ENCODE peak calls at places on chromosomes 1 and 21, in eight cellular contexts. One of them, this sample, is unnamed.

GRCh38 chr1:53135735-53136114 is 6.7 kb downstream of the SLC1A7 start:
- DNase-seq in A549: peak; percentile 28
- DNase-seq in testis: no peak
- DNase-seq in epithelial cell of esophagus: no peak
- DNase-seq in heart left ventricle: no peak
- DNase-seq in WERI-Rb-1: no peak
- DNase-seq in spleen: peak; percentile 27
- DNase-seq in psoas muscle: no peak
- DNase-seq in this sample: no peak

GRCh38 chr1:221284028-221284427 is 404.8 kb downstream of the HLX start:
- DNase-seq in epithelial cell of esophagus: peak; percentile 91
- DNase-seq in WERI-Rb-1: no peak
- DNase-seq in heart left ventricle: no peak
- DNase-seq in spleen: no peak
- DNase-seq in A549: no peak
- DNase-seq in testis: no peak
- DNase-seq in psoas muscle: no peak
- DNase-seq in this sample: peak; percentile 15

GRCh38 chr1:56576880-56577858 is 2.2 kb downstream of the PLPP3 start:
- DNase-seq in psoas muscle: no peak
- DNase-seq in heart left ventricle: peak; percentile 28
- DNase-seq in testis: peak; percentile 30
- DNase-seq in spleen: no peak
- DNase-seq in A549: peak; percentile 26
- DNase-seq in WERI-Rb-1: peak; percentile 11
- DNase-seq in epithelial cell of esophagus: peak; percentile 37
- DNase-seq in this sample: no peak

GRCh38 chr21:34771512-34772028 is 102.8 kb downstream of the CLIC6 start:
- DNase-seq in testis: no peak
- DNase-seq in WERI-Rb-1: no peak
- DNase-seq in epithelial cell of esophagus: peak; percentile 93
- DNase-seq in A549: peak; percentile 57
- DNase-seq in spleen: no peak
- DNase-seq in psoas muscle: no peak
- DNase-seq in heart left ventricle: no peak
- DNase-seq in this sample: no peak

GRCh38 chr1:14786104-14786675 is 187.7 kb downstream of the KAZN start:
- DNase-seq in spleen: peak; percentile 29
- DNase-seq in epithelial cell of esophagus: no peak
- DNase-seq in testis: no peak
- DNase-seq in psoas muscle: no peak
- DNase-seq in WERI-Rb-1: no peak
- DNase-seq in heart left ventricle: no peak
- DNase-seq in A549: no peak
- DNase-seq in this sample: no peak

GRCh38 chr1:201916649-201917249 is 28.1 kb downstream of the SHISA4 start:
- DNase-seq in WERI-Rb-1: no peak
- DNase-seq in epithelial cell of esophagus: peak; percentile 42
- DNase-seq in testis: peak; percentile 68
- DNase-seq in spleen: no peak
- DNase-seq in psoas muscle: peak; percentile 74
- DNase-seq in heart left ventricle: peak; percentile 70
- DNase-seq in A549: peak; percentile 85
- DNase-seq in this sample: peak; percentile 72

GRCh38 chr1:7117599-7118281 is 332.5 kb downstream of the CAMTA1 start:
- DNase-seq in heart left ventricle: no peak
- DNase-seq in epithelial cell of esophagus: peak; percentile 91
- DNase-seq in spleen: no peak
- DNase-seq in A549: peak; percentile 55
- DNase-seq in testis: no peak
- DNase-seq in psoas muscle: peak; percentile 16
- DNase-seq in WERI-Rb-1: no peak
- DNase-seq in this sample: peak; percentile 75

GRCh38 chr1:223186800-223187199 is 43.8 kb upstream of the TLR5 start:
- DNase-seq in WERI-Rb-1: no peak
- DNase-seq in testis: no peak
- DNase-seq in psoas muscle: no peak
- DNase-seq in epithelial cell of esophagus: no peak
- DNase-seq in heart left ventricle: no peak
- DNase-seq in A549: no peak
- DNase-seq in spleen: no peak
- DNase-seq in this sample: no peak

GRCh38 chr1:190957565-190957964 is 479.9 kb upstream of the BRINP3 start:
- DNase-seq in A549: no peak
- DNase-seq in testis: no peak
- DNase-seq in psoas muscle: no peak
- DNase-seq in heart left ventricle: no peak
- DNase-seq in WERI-Rb-1: no peak
- DNase-seq in spleen: no peak
- DNase-seq in epithelial cell of esophagus: peak; percentile 6
- DNase-seq in this sample: no peak

GRCh38 chr1:171188388-171189266 is 3.5 kb downstream of the FMO2 start:
- DNase-seq in psoas muscle: no peak
- DNase-seq in heart left ventricle: peak; percentile 66
- DNase-seq in spleen: no peak
- DNase-seq in WERI-Rb-1: peak; percentile 27
- DNase-seq in A549: peak; percentile 65
- DNase-seq in testis: peak; percentile 76
- DNase-seq in epithelial cell of esophagus: peak; percentile 75
- DNase-seq in this sample: peak; percentile 45

GRCh38 chr21:32914424-32915070 is 111.2 kb upstream of the OLIG2 start:
- DNase-seq in WERI-Rb-1: no peak
- DNase-seq in testis: no peak
- DNase-seq in heart left ventricle: no peak
- DNase-seq in psoas muscle: no peak
- DNase-seq in A549: no peak
- DNase-seq in spleen: no peak
- DNase-seq in epithelial cell of esophagus: no peak
- DNase-seq in this sample: no peak

GRCh38 chr1:198168180-198168579 is 11.4 kb downstream of the NEK7 start:
- DNase-seq in spleen: no peak
- DNase-seq in heart left ventricle: no peak
- DNase-seq in epithelial cell of esophagus: peak; percentile 56
- DNase-seq in WERI-Rb-1: no peak
- DNase-seq in testis: no peak
- DNase-seq in psoas muscle: no peak
- DNase-seq in A549: no peak
- DNase-seq in this sample: no peak

GRCh38 chr1:59384443-59384842 is 87.5 kb downstream of the FGGY start:
- DNase-seq in psoas muscle: no peak
- DNase-seq in testis: no peak
- DNase-seq in epithelial cell of esophagus: no peak
- DNase-seq in WERI-Rb-1: no peak
- DNase-seq in heart left ventricle: no peak
- DNase-seq in A549: no peak
- DNase-seq in spleen: no peak
- DNase-seq in this sample: no peak

GRCh38 chr1:6580588-6581270 is 935 bp downstream of the ZBTB48 start:
- DNase-seq in A549: no peak
- DNase-seq in psoas muscle: no peak
- DNase-seq in heart left ventricle: no peak
- DNase-seq in WERI-Rb-1: no peak
- DNase-seq in testis: no peak
- DNase-seq in epithelial cell of esophagus: no peak
- DNase-seq in spleen: peak; percentile 83
- DNase-seq in this sample: no peak

GRCh38 chr1:240000634-240001033 is 91.0 kb upstream of the FMN2 start:
- DNase-seq in spleen: no peak
- DNase-seq in testis: no peak
- DNase-seq in A549: no peak
- DNase-seq in WERI-Rb-1: no peak
- DNase-seq in epithelial cell of esophagus: peak; percentile 44
- DNase-seq in psoas muscle: no peak
- DNase-seq in heart left ventricle: no peak
- DNase-seq in this sample: no peak

GRCh38 chr1:17012775-17013501 is 1.2 kb upstream of the ATP13A2 start:
- DNase-seq in testis: no peak
- DNase-seq in spleen: no peak
- DNase-seq in psoas muscle: no peak
- DNase-seq in WERI-Rb-1: no peak
- DNase-seq in heart left ventricle: no peak
- DNase-seq in A549: no peak
- DNase-seq in epithelial cell of esophagus: no peak
- DNase-seq in this sample: no peak

GRCh38 chr1:108503062-108503740 is 53.1 kb downstream of the NBPF6 start:
- DNase-seq in testis: no peak
- DNase-seq in psoas muscle: no peak
- DNase-seq in spleen: no peak
- DNase-seq in heart left ventricle: no peak
- DNase-seq in WERI-Rb-1: no peak
- DNase-seq in A549: peak; percentile 73
- DNase-seq in epithelial cell of esophagus: no peak
- DNase-seq in this sample: peak; percentile 46

GRCh38 chr21:37237346-37237745 is 29.8 kb downstream of the VPS26C start:
- DNase-seq in WERI-Rb-1: no peak
- DNase-seq in testis: no peak
- DNase-seq in heart left ventricle: no peak
- DNase-seq in psoas muscle: no peak
- DNase-seq in epithelial cell of esophagus: no peak
- DNase-seq in A549: no peak
- DNase-seq in spleen: no peak
- DNase-seq in this sample: no peak

GRCh38 chr1:67749844-67750689 is 65.1 kb downstream of the GADD45A start:
- DNase-seq in spleen: no peak
- DNase-seq in psoas muscle: no peak
- DNase-seq in WERI-Rb-1: no peak
- DNase-seq in testis: peak; percentile 48
- DNase-seq in heart left ventricle: no peak
- DNase-seq in A549: peak; percentile 65
- DNase-seq in epithelial cell of esophagus: peak; percentile 92
- DNase-seq in this sample: peak; percentile 81

GRCh38 chr1:203476223-203476622 is 617 bp downstream of the PRELP start:
- DNase-seq in A549: no peak
- DNase-seq in spleen: peak; percentile 9
- DNase-seq in psoas muscle: no peak
- DNase-seq in WERI-Rb-1: no peak
- DNase-seq in testis: no peak
- DNase-seq in epithelial cell of esophagus: no peak
- DNase-seq in heart left ventricle: no peak
- DNase-seq in this sample: no peak
- H3K4me3 ChIP-seq in A549: no peak overlapping the region
- H3K4me3 ChIP-seq in spleen: peak overlapping the region; percentile 65
- H3K4me3 ChIP-seq in psoas muscle: peak overlapping the region; percentile 44
- H3K4me3 ChIP-seq in WERI-Rb-1: no peak overlapping the region
- H3K4me3 ChIP-seq in testis: peak overlapping the region; percentile 40
- H3K4me3 ChIP-seq in epithelial cell of esophagus: no peak overlapping the region
- H3K4me3 ChIP-seq in heart left ventricle: peak overlapping the region; percentile 72
- H3K4me3 ChIP-seq in this sample: no peak overlapping the region

DNA sequence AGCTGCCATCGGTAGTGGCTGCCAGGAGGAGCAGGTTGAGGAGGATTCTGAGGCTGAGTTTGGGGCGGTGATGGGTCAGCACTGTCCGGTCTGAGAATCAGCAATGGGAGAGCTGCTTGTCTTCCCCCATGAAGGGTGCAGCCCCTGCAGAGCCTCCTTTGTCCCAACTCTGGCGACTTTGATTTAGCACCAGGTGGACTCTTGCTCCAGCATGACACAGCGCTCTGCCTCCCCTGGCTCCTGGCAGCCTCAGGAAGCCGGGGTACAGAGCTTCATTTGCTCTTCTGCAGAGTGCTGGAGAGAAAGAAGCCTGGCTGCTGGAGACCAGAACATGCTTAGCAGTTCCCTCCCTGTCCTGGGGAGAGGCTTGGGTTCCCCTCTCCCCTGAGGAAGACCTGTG is 13.3 kb downstream of the ZDHHC18 start:
- DNase-seq in testis: no peak
- DNase-seq in heart left ventricle: no peak
- DNase-seq in WERI-Rb-1: no peak
- DNase-seq in spleen: no peak
- DNase-seq in psoas muscle: no peak
- DNase-seq in epithelial cell of esophagus: no peak
- DNase-seq in A549: no peak
- DNase-seq in this sample: no peak
- H3K4me3 ChIP-seq in testis: no peak overlapping the region
- H3K4me3 ChIP-seq in heart left ventricle: no peak overlapping the region
- H3K4me3 ChIP-seq in WERI-Rb-1: no peak overlapping the region
- H3K4me3 ChIP-seq in spleen: no peak overlapping the region
- H3K4me3 ChIP-seq in psoas muscle: no peak overlapping the region
- H3K4me3 ChIP-seq in epithelial cell of esophagus: no peak overlapping the region
- H3K4me3 ChIP-seq in A549: no peak overlapping the region
- H3K4me3 ChIP-seq in this sample: no peak overlapping the region

GRCh38 chr21:41642399-41642798 is 124.5 kb downstream of the RIPK4 start:
- DNase-seq in epithelial cell of esophagus: no peak
- DNase-seq in heart left ventricle: no peak
- DNase-seq in A549: no peak
- DNase-seq in psoas muscle: no peak
- DNase-seq in testis: no peak
- DNase-seq in WERI-Rb-1: no peak
- DNase-seq in spleen: no peak
- DNase-seq in this sample: no peak
- H3K4me3 ChIP-seq in epithelial cell of esophagus: no peak overlapping the region
- H3K4me3 ChIP-seq in heart left ventricle: no peak overlapping the region
- H3K4me3 ChIP-seq in A549: no peak overlapping the region
- H3K4me3 ChIP-seq in psoas muscle: no peak overlapping the region
- H3K4me3 ChIP-seq in testis: no peak overlapping the region
- H3K4me3 ChIP-seq in WERI-Rb-1: no peak overlapping the region
- H3K4me3 ChIP-seq in spleen: no peak overlapping the region
- H3K4me3 ChIP-seq in this sample: no peak overlapping the region

GRCh38 chr1:54843449-54843848 is 42.3 kb upstream of the TTC22 start:
- DNase-seq in testis: no peak
- DNase-seq in spleen: no peak
- DNase-seq in heart left ventricle: no peak
- DNase-seq in psoas muscle: no peak
- DNase-seq in WERI-Rb-1: no peak
- DNase-seq in A549: no peak
- DNase-seq in epithelial cell of esophagus: no peak
- DNase-seq in this sample: no peak
- H3K4me3 ChIP-seq in testis: no peak overlapping the region
- H3K4me3 ChIP-seq in spleen: no peak overlapping the region
- H3K4me3 ChIP-seq in heart left ventricle: no peak overlapping the region
- H3K4me3 ChIP-seq in psoas muscle: no peak overlapping the region
- H3K4me3 ChIP-seq in WERI-Rb-1: no peak overlapping the region
- H3K4me3 ChIP-seq in A549: no peak overlapping the region
- H3K4me3 ChIP-seq in epithelial cell of esophagus: no peak overlapping the region
- H3K4me3 ChIP-seq in this sample: no peak overlapping the region

This sample was measured in HFF-Myc.